ENCODE peak calls at places on chromosomes 5 and 9, in four cellular contexts. L is CD4-positive, alpha-beta memory T cell; H is iris pigment epithelial cell; J is amniotic stem cell. E is an unnamed sample.

GRCh38 chr9:95182854-95183563 is 134.5 kb downstream of the FANCC start:
- DNase-seq in L (no peak), H (no peak), J (no peak), E (no peak)

GRCh38 chr5:153571157-153571556 is 80.7 kb downstream of the GRIA1 start:
- DNase-seq in L (no peak), H (no peak), J (no peak), E (no peak)

GRCh38 chr5:140238756-140239155 is 63.8 kb downstream of the CYSTM1 start:
- DNase-seq in L (no peak), H (no peak), J (no peak), E (no peak)

GRCh38 chr9:37922391-37923120 is 18.6 kb upstream of the SLC25A51 start:
- DNase-seq in L (no peak), H (no peak), J (no peak), E (no peak)

GRCh38 chr9:7970666-7971335 is 171.2 kb upstream of the DMAC1 start:
- DNase-seq in L (no peak), H (no peak), J (no peak), E (no peak)

GRCh38 chr5:132539716-132540115 is 3.6 kb downstream of the IL5 start:
- DNase-seq in L (no peak), H (no peak), J (no peak), E (no peak)

GRCh38 chr5:133763744-133764143 is 151.4 kb upstream of the FSTL4 start:
- DNase-seq in L (no peak), H (no peak), J (no peak), E (no peak)

GRCh38 chr9:110750272-110750671 is 81.7 kb downstream of the MUSK start:
- DNase-seq in L (no peak), H (no peak), J (no peak), E (no peak)

GRCh38 chr5:10573487-10574145 is 9.7 kb downstream of the ANKRD33B start:
- DNase-seq in L (no peak), H (no peak), J (no peak), E (no peak)

GRCh38 chr5:170103447-170103846 is 2.2 kb upstream of the FOXI1 start:
- DNase-seq in L (no peak), H (no peak), J (no peak), E (no peak)

GRCh38 chr9:83322438-83322837 is 215.8 kb downstream of the FRMD3 start:
- DNase-seq in L (no peak), H (no peak), J (no peak), E (no peak)

GRCh38 chr9:138074516-138074915 is 196.9 kb downstream of the CACNA1B start:
- DNase-seq in L (no peak), H (no peak), J (no peak), E (no peak)

GRCh38 chr9:96217756-96218693 is 84.0 kb downstream of the HSD17B3 start:
- DNase-seq in L (peak), H (peak), J (peak), E (peak)

GRCh38 chr9:91658513-91659105 is 235.0 kb upstream of the NFIL3 start:
- DNase-seq in L (no peak), H (no peak), J (no peak), E (no peak)

GRCh38 chr5:55920784-55921183 is 69.6 kb downstream of the IL31RA start:
- DNase-seq in L (no peak), H (no peak), J (no peak), E (no peak)

GRCh38 chr9:110623462-110624025 is 44.0 kb upstream of the SVEP1 start:
- DNase-seq in L (peak), H (peak), J (peak), E (peak)

GRCh38 chr9:93265972-93266371 is 82.0 kb downstream of the WNK2 start:
- DNase-seq in L (no peak), H (no peak), J (no peak), E (no peak)

GRCh38 chr5:144028058-144028457 is 142.4 kb downstream of the YIPF5 start:
- DNase-seq in L (no peak), H (peak), J (no peak), E (no peak)

GRCh38 chr5:65142511-65143011 is 339.2 kb downstream of the ADAMTS6 start:
- DNase-seq in L (no peak), H (peak), J (no peak), E (peak)

GRCh38 chr5:145636396-145636795 is 198.7 kb downstream of the PRELID2 start:
- DNase-seq in L (no peak), H (no peak), J (no peak), E (no peak)

GRCh38 chr5:28451478-28451877 is 1413.1 kb upstream of the CDH9 start:
- DNase-seq in L (no peak), H (no peak), J (no peak), E (no peak)

GRCh38 chr5:22970956-22971618 is 117.9 kb upstream of the CDH12 start:
- DNase-seq in L (no peak), H (no peak), J (no peak), E (no peak)

GRCh38 chr9:124771021-124771866 is at the start of gene NR6A1:
- DNase-seq in L (peak), H (peak), J (peak), E (peak)

GRCh38 chr5:174424219-174425053 is 299.9 kb upstream of the MSX2 start:
- DNase-seq in L (no peak), H (no peak), J (no peak), E (peak)

GRCh38 chr5:180291234-180291940 is 496 bp downstream of the MAPK9 start:
- DNase-seq in L (no peak), H (no peak), J (no peak), E (no peak)

GRCh38 chr5:53030828-53031425 is 41.8 kb downstream of the ITGA2 start:
- DNase-seq in L (no peak), H (no peak), J (no peak), E (no peak)

GRCh38 chr5:72656331-72656730 is 149.1 kb upstream of the ZNF366 start:
- DNase-seq in L (no peak), H (no peak), J (no peak), E (no peak)

GRCh38 chr5:126044111-126044668 is 379.0 kb upstream of the GRAMD2B start:
- DNase-seq in L (no peak), H (peak), J (peak), E (peak)

GRCh38 chr5:120405923-120406322 is 58.2 kb upstream of the PRR16 start:
- DNase-seq in L (no peak), H (peak), J (no peak), E (peak)

GRCh38 chr5:107338341-107338740 is 332.4 kb downstream of the EFNA5 start:
- DNase-seq in L (no peak), H (no peak), J (no peak), E (no peak)

GRCh38 chr5:119168401-119168800 is 97.5 kb downstream of the DMXL1 start:
- DNase-seq in L (no peak), H (peak), J (no peak), E (no peak)

GRCh38 chr9:75083188-75083976 is 4.6 kb downstream of the NMRK1 start:
- DNase-seq in L (peak), H (no peak), J (no peak), E (no peak)

GRCh38 chr5:20654746-20655145 is 666.7 kb upstream of the CDH18 start:
- DNase-seq in L (no peak), H (no peak), J (no peak), E (peak)